ENCODE peak calls at places on chromosomes 2 and 18, in eight cellular contexts. Q is ovary, U is suprapubic skin, S is esophagus muscularis mucosa, Z is GM12878, O is K562, C is transverse colon, W is sigmoid colon. E is an unnamed sample.

GRCh38 chr2:121099329-121100318 is 185.4 kb downstream of the TFCP2L1 start:
- DNase-seq in Q (no peak), C (peak), Z (no peak), U (no peak), W (peak), S (no peak), O (no peak), E (no peak)

GRCh38 chr2:224069172-224069571 is 30.1 kb upstream of the SERPINE2 start:
- DNase-seq in Q (no peak), S (no peak), C (no peak), O (no peak), U (no peak), W (no peak), Z (no peak), E (no peak)

GRCh38 chr18:2518473-2518872 is 52.8 kb downstream of the METTL4 start:
- DNase-seq in U (no peak), O (no peak), Q (no peak), W (no peak), Z (no peak), S (no peak), C (no peak), E (no peak)

GRCh38 chr2:85340034-85340892 is 12.5 kb upstream of the TGOLN2 start:
- DNase-seq in S (no peak), U (peak), C (no peak), O (no peak), Q (no peak), Z (no peak), W (no peak), E (no peak)

GRCh38 chr2:50765590-50765989 is 266.3 kb downstream of the NRXN1 start:
- DNase-seq in C (no peak), W (no peak), Q (no peak), S (no peak), U (no peak), O (no peak), Z (no peak), E (no peak)

GRCh38 chr2:222561817-222562424 is 94.0 kb downstream of the FARSB start:
- DNase-seq in Q (peak), Z (peak), C (peak), O (peak), U (no peak), W (no peak), S (no peak), E (no peak)

GRCh38 chr2:20657522-20658235 is 6.8 kb upstream of the HS1BP3 start:
- DNase-seq in Z (no peak), Q (no peak), O (no peak), W (no peak), U (no peak), S (no peak), C (no peak), E (no peak)

GRCh38 chr18:79396431-79397287 is 929 bp downstream of the NFATC1 start:
- DNase-seq in W (peak), Q (peak), O (peak), Z (no peak), U (no peak), S (no peak), C (peak), E (no peak)

GRCh38 chr2:47218899-47219525 is 63.9 kb upstream of the STPG4 start:
- DNase-seq in S (no peak), O (peak), W (no peak), Q (no peak), C (peak), Z (no peak), U (peak), E (no peak)

GRCh38 chr2:54387592-54387991 is 68.5 kb upstream of the SPTBN1 start:
- DNase-seq in W (no peak), U (no peak), S (no peak), Z (no peak), O (no peak), C (no peak), Q (no peak), E (no peak)

GRCh38 chr2:84643991-84644390 is 127.7 kb downstream of the DNAH6 start:
- DNase-seq in S (no peak), O (no peak), C (no peak), U (no peak), Z (no peak), Q (no peak), W (no peak), E (no peak)

GRCh38 chr2:951224-952006 is 766 bp downstream of the SNTG2 start:
- DNase-seq in Q (no peak), O (no peak), U (no peak), Z (no peak), W (no peak), C (no peak), S (peak), E (peak)

GRCh38 chr2:69619725-69620124 is 23.8 kb downstream of the AAK1 start:
- DNase-seq in C (no peak), Q (no peak), W (no peak), U (no peak), S (no peak), Z (no peak), O (no peak), E (no peak)

GRCh38 chr2:161796192-161796591 is 172.0 kb downstream of the SLC4A10 start:
- DNase-seq in C (no peak), Z (no peak), O (no peak), U (no peak), Q (no peak), W (no peak), S (peak), E (peak)

GRCh38 chr2:148534416-148535205 is 109.9 kb upstream of the EPC2 start:
- DNase-seq in W (no peak), C (no peak), U (no peak), O (no peak), Q (no peak), S (no peak), Z (no peak), E (no peak)

GRCh38 chr2:231707625-231708049 is 688 bp upstream of the PTMA start:
- DNase-seq in S (no peak), Q (no peak), Z (no peak), O (no peak), W (no peak), C (no peak), U (peak), E (peak)

GRCh38 chr2:218566296-218566695 is 1.9 kb downstream of the USP37 start:
- DNase-seq in U (no peak), Z (no peak), S (no peak), W (no peak), C (no peak), O (no peak), Q (no peak), E (no peak)

GRCh38 chr2:38440655-38441054 is 63.6 kb upstream of the ATL2 start:
- DNase-seq in U (no peak), Z (no peak), S (no peak), C (no peak), Q (no peak), W (no peak), O (peak), E (no peak)

GRCh38 chr2:133955174-133955573 is 298.7 kb upstream of the MGAT5 start:
- DNase-seq in U (no peak), S (no peak), C (no peak), W (no peak), Q (no peak), O (no peak), Z (no peak), E (no peak)

GRCh38 chr2:172885996-172886395 is 150.4 kb downstream of the RAPGEF4 start:
- DNase-seq in W (no peak), S (no peak), Z (no peak), Q (no peak), C (no peak), O (no peak), U (no peak), E (no peak)

GRCh38 chr2:172888704-172889103 is 153.1 kb downstream of the RAPGEF4 start:
- DNase-seq in U (no peak), S (peak), Z (no peak), O (no peak), C (no peak), W (no peak), Q (no peak), E (no peak)

GRCh38 chr2:172887280-172887679 is 151.6 kb downstream of the RAPGEF4 start:
- DNase-seq in Q (no peak), U (no peak), O (no peak), W (no peak), C (no peak), Z (no peak), S (peak), E (no peak)

GRCh38 chr2:172889287-172889686 is 153.6 kb downstream of the RAPGEF4 start:
- DNase-seq in C (no peak), O (no peak), U (no peak), S (no peak), W (no peak), Q (no peak), Z (no peak), E (no peak)

DNA sequence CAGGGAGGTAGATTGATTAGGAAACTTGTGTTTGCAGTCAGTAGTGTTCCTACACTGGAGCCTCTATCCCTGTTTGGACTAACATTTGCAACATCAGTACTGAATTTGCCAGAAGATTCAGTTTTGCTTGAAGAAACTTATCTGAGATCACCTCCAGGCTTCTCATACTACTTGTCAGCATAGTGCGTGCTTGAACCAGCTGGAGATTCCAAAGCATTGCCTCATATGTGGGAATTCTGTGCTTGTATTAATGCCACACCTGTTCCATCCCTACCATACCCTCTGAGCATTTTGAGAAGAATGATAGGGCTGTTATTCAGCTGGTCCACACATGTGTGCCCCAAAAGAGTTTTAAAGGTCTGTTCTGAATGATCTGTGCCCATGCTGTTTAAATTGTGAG is 148.7 kb downstream of the RAPGEF4 start:
- DNase-seq in C (no peak), Q (no peak), S (peak), W (no peak), U (no peak), O (no peak), Z (no peak), E (no peak)
- H3K27ac ChIP-seq in C (no peak), Q (no peak), S (no peak), W (no peak), U (no peak), O (no peak), Z (no peak), E (no peak)

DNA sequence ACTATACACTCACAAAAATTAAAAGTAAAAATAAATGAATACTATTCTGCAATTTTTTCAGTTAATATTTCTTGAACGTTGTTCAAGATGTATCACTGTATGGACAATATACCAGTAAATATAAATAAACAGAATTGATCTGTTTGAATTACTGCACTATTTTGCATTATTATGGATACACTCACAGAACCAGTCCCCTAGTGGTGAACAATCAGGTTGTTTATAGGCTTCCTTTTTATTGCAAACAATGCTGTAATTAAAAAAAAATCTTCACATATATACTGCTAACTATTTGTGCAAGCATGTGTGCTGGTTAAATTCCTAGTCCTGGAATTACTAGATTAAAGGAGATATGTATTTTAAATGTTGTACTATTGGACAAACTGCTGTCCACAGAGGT is 306.0 kb downstream of the FBXO15 start:
- DNase-seq in W (no peak), Q (no peak), C (no peak), S (no peak), Z (no peak), O (no peak), U (no peak), E (no peak)
- TF ChIP-seq CTCF in W (no peak), Q (no peak), C (no peak), S (no peak), Z (no peak), O (no peak), U (no peak), E (no peak)

GRCh38 chr2:237488295-237488694 is 1.2 kb downstream of the MLPH start:
- DNase-seq in Q (no peak), U (no peak), W (no peak), O (no peak), C (no peak), Z (no peak), S (no peak), E (no peak)

GRCh38 chr2:237485844-237486243 is 1.2 kb upstream of the MLPH start:
- DNase-seq in W (no peak), S (no peak), Z (no peak), C (no peak), U (no peak), O (no peak), Q (no peak), E (no peak)

GRCh38 chr2:237486334-237486818 is 675 bp upstream of the MLPH start:
- DNase-seq in W (no peak), Q (no peak), Z (no peak), C (no peak), S (no peak), U (no peak), O (no peak), E (no peak)

GRCh38 chr2:237487496-237487895 is 445 bp downstream of the MLPH start:
- DNase-seq in C (no peak), S (no peak), U (no peak), Q (no peak), W (no peak), Z (no peak), O (no peak), E (no peak)

DNA sequence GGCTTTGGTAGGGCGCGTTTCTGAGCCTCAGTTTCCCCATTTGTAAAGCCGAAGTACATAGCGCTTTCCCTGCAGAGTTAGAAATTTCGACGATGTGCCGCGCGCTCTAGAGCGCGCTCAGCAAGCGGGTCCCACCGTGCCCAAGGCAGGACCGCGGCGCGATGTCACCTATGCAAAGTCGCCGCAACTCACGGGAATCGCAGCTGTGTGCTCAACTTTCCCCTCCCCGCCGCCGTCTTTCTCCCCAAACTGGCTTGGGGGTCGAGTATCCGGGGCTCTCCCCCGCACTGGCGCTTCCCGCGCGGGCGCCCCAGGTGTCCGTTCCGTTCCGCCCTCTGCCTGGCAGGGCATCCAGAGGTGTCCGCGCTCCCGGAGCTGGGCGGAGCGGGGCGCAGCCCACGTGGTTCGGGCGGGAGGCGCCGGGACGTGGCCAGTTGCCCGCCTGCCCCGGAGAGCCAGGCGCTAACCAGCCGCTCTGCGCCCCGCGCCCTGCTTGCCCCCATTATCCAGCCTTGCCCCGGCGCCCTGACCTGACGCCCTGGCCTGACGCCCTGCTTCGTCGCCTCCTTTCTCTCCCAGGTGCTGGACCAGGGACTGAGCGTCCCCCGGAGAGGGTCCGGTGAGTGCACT is at the start of gene MLPH:
- DNase-seq in C (peak), W (no peak), Z (no peak), O (no peak), Q (peak), U (no peak), S (no peak), E (peak)
- TF ChIP-seq EP300 in C (no peak), W (no peak), Z (no peak), O (no peak), Q (no peak), U (no peak), S (no peak), E (no peak)

DNA sequence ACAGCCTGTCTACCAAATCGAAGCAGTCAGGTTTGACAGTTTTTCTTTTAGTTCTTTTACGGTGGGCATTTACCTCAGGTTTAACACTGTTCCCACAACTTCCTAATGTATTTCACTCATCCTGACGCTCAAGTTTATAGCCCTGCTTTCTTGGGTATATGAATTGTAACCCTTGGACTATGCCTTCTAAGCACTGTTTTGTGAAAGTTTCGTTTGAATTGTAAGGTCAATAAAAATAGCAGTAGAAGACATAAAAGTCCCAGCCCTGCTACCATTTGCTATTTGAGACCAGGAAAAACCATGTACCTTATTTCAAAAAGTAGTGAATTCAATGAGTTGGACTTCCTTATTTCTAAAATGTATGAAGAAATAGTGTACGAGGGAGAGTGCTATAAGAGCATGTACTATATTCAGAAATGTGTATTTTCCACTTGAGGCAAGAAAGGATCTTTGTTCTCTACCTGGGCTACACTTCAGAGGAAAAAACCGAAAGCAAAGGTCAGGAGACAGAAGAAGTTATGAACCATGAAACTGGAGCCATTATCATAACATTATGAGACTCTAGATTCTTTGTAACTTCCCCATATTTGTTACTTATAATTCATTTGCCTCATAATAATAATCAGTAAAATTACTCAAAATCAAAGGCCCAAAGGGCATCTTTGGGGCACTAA is 1.9 kb upstream of the ZC3H15 start:
- DNase-seq in O (no peak), S (no peak), U (no peak), Q (no peak), C (no peak), Z (no peak), W (no peak), E (no peak)
- H3K27ac ChIP-seq in O (peak), S (no peak), U (no peak), Q (no peak), C (peak), Z (peak), W (no peak), E (peak)

GRCh38 chr2:70643715-70644114 is 90.1 kb upstream of the TGFA start:
- DNase-seq in S (no peak), Z (no peak), C (peak), W (no peak), O (peak), U (no peak), Q (no peak), E (no peak)
- TF ChIP-seq CTCF in S (peak), Z (no peak), C (peak), W (no peak), O (peak), U (no peak), Q (no peak), E (no peak)

GRCh38 chr2:16623046-16623445 is 42.6 kb downstream of the CYRIA start:
- DNase-seq in W (no peak), C (no peak), O (no peak), U (no peak), S (no peak), Q (no peak), Z (no peak), E (no peak)
- TF ChIP-seq EP300 in W (no peak), C (no peak), O (no peak), U (no peak), S (no peak), Q (no peak), Z (no peak), E (no peak)

GRCh38 chr2:220192994-220193753 is 565.7 kb downstream of the SLC4A3 start:
- DNase-seq in W (no peak), Q (no peak), O (no peak), C (no peak), S (no peak), Z (no peak), U (no peak), E (no peak)
- H3K27ac ChIP-seq in W (no peak), Q (no peak), O (no peak), C (no peak), S (no peak), Z (no peak), U (no peak), E (no peak)

GRCh38 chr2:199469514-199470360 is 12.0 kb upstream of the SATB2 start:
- DNase-seq in Q (no peak), U (no peak), Z (no peak), C (peak), S (peak), W (no peak), O (no peak), E (no peak)

GRCh38 chr2:199470672-199471442 is 13.1 kb upstream of the SATB2 start:
- DNase-seq in S (no peak), C (peak), Q (no peak), W (no peak), U (no peak), Z (no peak), O (no peak), E (no peak)

GRCh38 chr2:199470361-199470671 is 12.6 kb upstream of the SATB2 start:
- DNase-seq in S (no peak), Z (no peak), Q (no peak), O (no peak), C (no peak), W (no peak), U (no peak), E (no peak)

GRCh38 chr2:199468561-199469513 is 11.1 kb upstream of the SATB2 start:
- DNase-seq in Z (no peak), Q (no peak), C (peak), W (peak), U (peak), S (no peak), O (no peak), E (no peak)

DNA sequence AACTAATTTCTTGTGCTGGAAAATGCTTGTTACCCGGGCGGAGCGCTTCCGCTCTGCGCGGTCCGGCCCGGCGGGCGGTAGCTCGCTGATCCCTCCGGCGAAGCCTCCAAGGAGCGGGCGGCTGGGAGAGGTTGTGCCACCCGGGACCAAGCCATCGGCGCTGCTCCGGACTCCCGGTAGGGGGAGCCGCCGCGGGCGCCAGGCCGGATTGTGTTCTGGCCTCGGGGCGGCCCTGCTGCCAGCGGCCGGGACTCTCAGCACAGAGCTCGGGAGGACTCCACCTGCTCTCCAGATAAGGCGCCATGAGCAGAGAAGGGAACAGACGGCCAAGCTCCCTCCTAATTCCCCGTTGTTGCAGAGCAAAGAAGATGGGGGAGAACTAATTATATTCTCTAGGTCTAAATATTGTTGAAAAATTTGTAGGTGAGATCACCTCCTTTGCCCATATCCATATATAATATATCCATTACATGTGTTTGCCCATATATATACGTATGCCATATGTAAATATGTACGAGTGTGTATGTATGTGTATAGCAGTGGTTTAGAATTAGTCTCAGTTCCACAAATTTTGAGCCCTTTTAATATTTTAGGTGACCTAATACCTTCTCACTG is 13.8 kb upstream of the SATB2 start:
- DNase-seq in U (peak), W (no peak), Q (peak), Z (no peak), S (no peak), O (peak), C (peak), E (peak)
- TF ChIP-seq CTCF in U (peak), W (peak), Q (no peak), Z (peak), S (peak), O (peak), C (peak), E (peak)